ENCODE peak calls at places on chromosomes 4 and X, in seven cellular contexts. T, U, A, V, C, M and K are unnamed samples. For H3K4me1, the result is how much of the 10 kb centered on the place peaks cover.

GRCh38 chr4:142373610-142374009 is 472.5 kb downstream of the INPP4B start:
- DNase-seq in T (no peak), U (no peak), A (no peak), V (no peak), C (no peak), M (no peak), K (no peak)

GRCh38 chr4:67581913-67582312 is 23.4 kb downstream of the STAP1 start:
- DNase-seq in T (no peak), U (no peak), A (no peak), V (no peak), C (no peak), M (no peak), K (no peak)

GRCh38 chrX:23392195-23392594 is 57.5 kb downstream of the PTCHD1 start:
- DNase-seq in T (no peak), U (no peak), A (no peak), V (no peak), C (no peak), M (no peak), K (no peak)

GRCh38 chrX:8721536-8721935 is 10.4 kb downstream of the ANOS1 start:
- DNase-seq in T (no peak), U (no peak), A (peak), V (peak), C (no peak), M (no peak), K (no peak)

GRCh38 chr4:105978684-105979296 is 83.5 kb downstream of the NPNT start:
- DNase-seq in T (no peak), U (no peak), A (no peak), V (no peak), C (no peak), M (no peak), K (no peak)

GRCh38 chrX:115324194-115324593 is 34.7 kb downstream of the LUZP4 start:
- DNase-seq in T (no peak), U (no peak), A (no peak), V (no peak), C (no peak), M (no peak), K (no peak)

GRCh38 chrX:18890724-18891560 is 93.0 kb downstream of the PHKA2 start:
- DNase-seq in T (peak), U (no peak), A (no peak), V (no peak), C (no peak), M (no peak), K (no peak)

GRCh38 chr4:184824081-184824775 is 1.5 kb downstream of the ACSL1 start:
- DNase-seq in T (no peak), U (no peak), A (no peak), V (no peak), C (no peak), M (no peak), K (no peak)

GRCh38 chr4:165502919-165503907 is 124.4 kb downstream of the CPE start:
- DNase-seq in T (no peak), U (no peak), A (no peak), V (no peak), C (no peak), M (no peak), K (no peak)

GRCh38 chr4:6848717-6849305 is 60.8 kb upstream of the TBC1D14 start:
- DNase-seq in T (no peak), U (no peak), A (no peak), V (no peak), C (no peak), M (no peak), K (no peak)

GRCh38 chrX:94936722-94937121 is 1262.7 kb downstream of the FAM133A start:
- DNase-seq in T (no peak), U (no peak), A (no peak), V (no peak), C (no peak), M (no peak), K (no peak)

GRCh38 chr4:75142850-75143249 is 209.9 kb downstream of the PARM1 start:
- DNase-seq in T (no peak), U (no peak), A (no peak), V (no peak), C (no peak), M (no peak), K (no peak)

GRCh38 chr4:48012819-48013218 is 3.7 kb downstream of the CNGA1 start:
- DNase-seq in T (no peak), U (no peak), A (no peak), V (no peak), C (no peak), M (no peak), K (no peak)

GRCh38 chrX:44785652-44786051 is 58.2 kb upstream of the DUSP21 start:
- DNase-seq in T (no peak), U (no peak), A (no peak), V (no peak), C (no peak), M (no peak), K (no peak)

GRCh38 chr4:186727149-186727976 is 3.7 kb upstream of the FAT1 start:
- DNase-seq in T (no peak), U (no peak), A (no peak), V (peak), C (no peak), M (no peak), K (no peak)

GRCh38 chr4:56307423-56307822 is 79.9 kb downstream of the AASDH start:
- DNase-seq in T (no peak), U (no peak), A (no peak), V (no peak), C (no peak), M (no peak), K (no peak)

GRCh38 chrX:123464709-123465108 is 268.1 kb downstream of the THOC2 start:
- DNase-seq in T (no peak), U (no peak), A (no peak), V (no peak), C (no peak), M (no peak), K (no peak)

GRCh38 chrX:905828-906566 is 275.4 kb downstream of the SHOX start:
- DNase-seq in T (no peak), U (no peak), A (no peak), V (no peak), C (no peak), M (no peak), K (no peak)

GRCh38 chr4:2799971-2800690 is 7.2 kb downstream of the SH3BP2 start:
- DNase-seq in T (peak), U (peak), A (no peak), V (no peak), C (no peak), M (peak), K (no peak)

GRCh38 chr4:38364383-38364963 is 299.5 kb upstream of the KLF3 start:
- DNase-seq in T (no peak), U (no peak), A (no peak), V (no peak), C (no peak), M (no peak), K (no peak)

GRCh38 chrX:150405006-150405405 is 41.9 kb downstream of the MAMLD1 start:
- DNase-seq in T (no peak), U (no peak), A (no peak), V (no peak), C (no peak), M (no peak), K (no peak)

GRCh38 chrX:340121-340520 is 21.5 kb upstream of the GTPBP6 start:
- DNase-seq in T (no peak), U (peak), A (no peak), V (no peak), C (no peak), M (no peak), K (no peak)

GRCh38 chrX:72131317-72132294 is at the start of gene RTL5:
- DNase-seq in T (peak), U (peak), A (peak), V (peak), C (peak), M (peak), K (no peak)

GRCh38 chr4:87046111-87046510 is 111.3 kb downstream of the AFF1 start:
- DNase-seq in T (no peak), U (no peak), A (no peak), V (no peak), C (no peak), M (no peak), K (no peak)

GRCh38 chr4:78704981-78705757 is 71.0 kb upstream of the BMP2K start:
- DNase-seq in T (no peak), U (no peak), A (no peak), V (no peak), C (no peak), M (no peak), K (no peak)

GRCh38 chr4:83075271-83075670 is 39.3 kb downstream of the PLAC8 start:
- DNase-seq in T (no peak), U (no peak), A (no peak), V (no peak), C (no peak), M (no peak), K (no peak)

GRCh38 chrX:72107320-72107719 is 24.4 kb downstream of the RTL5 start:
- DNase-seq in T (no peak), U (no peak), A (no peak), V (no peak), C (no peak), M (no peak), K (no peak)

GRCh38 chrX:106897259-106897658 is 5.9 kb downstream of the RIPPLY1 start:
- DNase-seq in T (no peak), U (no peak), A (no peak), V (no peak), C (no peak), M (no peak), K (no peak)

GRCh38 chrX:72201836-72202536 is 20.4 kb downstream of the PIN4 start:
- DNase-seq in T (no peak), U (no peak), A (no peak), V (no peak), C (no peak), M (no peak), K (no peak)

GRCh38 chr4:145719752-145720624 is 40.0 kb downstream of the C4orf51 start:
- DNase-seq in T (no peak), U (no peak), A (no peak), V (no peak), C (no peak), M (no peak), K (no peak)

GRCh38 chr4:175369087-175369486 is 443.0 kb downstream of the GPM6A start:
- DNase-seq in T (no peak), U (no peak), A (no peak), V (no peak), C (no peak), M (no peak), K (no peak)

GRCh38 chr4:53456178-53456577 is 78.7 kb downstream of the FIP1L1 start:
- DNase-seq in T (no peak), U (no peak), A (no peak), V (no peak), C (no peak), M (no peak), K (no peak)

GRCh38 chr4:14379148-14379547 is 623.1 kb upstream of the CPEB2 start:
- DNase-seq in T (no peak), U (no peak), A (no peak), V (no peak), C (no peak), M (no peak), K (no peak)

GRCh38 chrX:134626434-134626833 is 31.8 kb downstream of the PLAC1 start:
- DNase-seq in T (no peak), U (no peak), A (no peak), V (no peak), C (no peak), M (no peak), K (no peak)

GRCh38 chr4:176949022-176949421 is 156.3 kb upstream of the VEGFC start:
- DNase-seq in T (no peak), U (no peak), A (no peak), V (no peak), C (no peak), M (peak), K (no peak)

GRCh38 chrX:65677954-65678469 is 10.6 kb downstream of the MSN start:
- DNase-seq in T (no peak), U (peak), A (no peak), V (no peak), C (no peak), M (no peak), K (no peak)

GRCh38 chr4:98581126-98581525 is 77.3 kb downstream of the TSPAN5 start:
- DNase-seq in T (no peak), U (no peak), A (no peak), V (no peak), C (no peak), M (no peak), K (no peak)

DNA sequence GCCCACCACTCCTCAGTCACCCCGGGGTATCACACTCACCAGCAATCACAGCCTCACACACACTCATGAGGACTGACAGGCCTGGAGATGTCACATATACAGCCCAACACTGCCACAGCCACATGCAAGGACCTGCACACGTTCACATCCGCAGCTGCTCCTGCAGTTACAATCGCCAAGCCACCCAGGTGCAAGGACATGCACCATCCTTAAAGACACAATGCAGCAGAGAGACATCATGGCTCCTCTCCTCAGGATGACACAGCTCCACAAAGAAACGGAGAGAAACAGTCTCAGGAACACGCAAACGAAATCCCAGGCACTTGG is 1.1 kb downstream of the PCSK1N start:
- DNase-seq in T (no peak), U (no peak), A (no peak), V (no peak), C (no peak), M (no peak), K (no peak)
- H3K4me3 ChIP-seq in T (no peak), U (no peak), A (peak), V (no peak), C (no peak), M (no peak), K (no peak)

GRCh38 chr4:61202638-61203495 is 2.7 kb downstream of the ADGRL3 start:
- DNase-seq in T (no peak), U (no peak), A (no peak), V (peak), C (no peak), M (no peak), K (no peak)

GRCh38 chr4:61201562-61202099 is 1.5 kb downstream of the ADGRL3 start:
- DNase-seq in T (peak), U (peak), A (no peak), V (peak), C (no peak), M (peak), K (no peak)

GRCh38 chr4:61200991-61201526 is 933 bp downstream of the ADGRL3 start:
- DNase-seq in T (peak), U (no peak), A (no peak), V (peak), C (no peak), M (peak), K (no peak)

GRCh38 chr4:61200195-61200990 is at the start of gene ADGRL3:
- DNase-seq in T (peak), U (peak), A (peak), V (peak), C (no peak), M (peak), K (no peak)

GRCh38 chr4:61202100-61202637 is 2.0 kb downstream of the ADGRL3 start:
- DNase-seq in T (peak), U (peak), A (no peak), V (peak), C (no peak), M (peak), K (no peak)
- H3K4me1 ChIP-seq in T (under half), U (under half), A (under half), V (under half), C (under half), M (under half), K (under half)

GRCh38 chrX:40100537-40101429 is 3.0 kb upstream of the BCOR start:
- DNase-seq in T (no peak), U (no peak), A (no peak), V (no peak), C (no peak), M (no peak), K (no peak)

GRCh38 chrX:40103565-40104323 is 6.0 kb upstream of the BCOR start:
- DNase-seq in T (no peak), U (no peak), A (no peak), V (no peak), C (no peak), M (no peak), K (no peak)

GRCh38 chrX:40104649-40105015 is 6.9 kb upstream of the BCOR start:
- DNase-seq in T (no peak), U (peak), A (no peak), V (peak), C (no peak), M (peak), K (no peak)

GRCh38 chrX:40101430-40101802 is 3.7 kb upstream of the BCOR start:
- DNase-seq in T (no peak), U (no peak), A (no peak), V (no peak), C (no peak), M (no peak), K (no peak)

DNA sequence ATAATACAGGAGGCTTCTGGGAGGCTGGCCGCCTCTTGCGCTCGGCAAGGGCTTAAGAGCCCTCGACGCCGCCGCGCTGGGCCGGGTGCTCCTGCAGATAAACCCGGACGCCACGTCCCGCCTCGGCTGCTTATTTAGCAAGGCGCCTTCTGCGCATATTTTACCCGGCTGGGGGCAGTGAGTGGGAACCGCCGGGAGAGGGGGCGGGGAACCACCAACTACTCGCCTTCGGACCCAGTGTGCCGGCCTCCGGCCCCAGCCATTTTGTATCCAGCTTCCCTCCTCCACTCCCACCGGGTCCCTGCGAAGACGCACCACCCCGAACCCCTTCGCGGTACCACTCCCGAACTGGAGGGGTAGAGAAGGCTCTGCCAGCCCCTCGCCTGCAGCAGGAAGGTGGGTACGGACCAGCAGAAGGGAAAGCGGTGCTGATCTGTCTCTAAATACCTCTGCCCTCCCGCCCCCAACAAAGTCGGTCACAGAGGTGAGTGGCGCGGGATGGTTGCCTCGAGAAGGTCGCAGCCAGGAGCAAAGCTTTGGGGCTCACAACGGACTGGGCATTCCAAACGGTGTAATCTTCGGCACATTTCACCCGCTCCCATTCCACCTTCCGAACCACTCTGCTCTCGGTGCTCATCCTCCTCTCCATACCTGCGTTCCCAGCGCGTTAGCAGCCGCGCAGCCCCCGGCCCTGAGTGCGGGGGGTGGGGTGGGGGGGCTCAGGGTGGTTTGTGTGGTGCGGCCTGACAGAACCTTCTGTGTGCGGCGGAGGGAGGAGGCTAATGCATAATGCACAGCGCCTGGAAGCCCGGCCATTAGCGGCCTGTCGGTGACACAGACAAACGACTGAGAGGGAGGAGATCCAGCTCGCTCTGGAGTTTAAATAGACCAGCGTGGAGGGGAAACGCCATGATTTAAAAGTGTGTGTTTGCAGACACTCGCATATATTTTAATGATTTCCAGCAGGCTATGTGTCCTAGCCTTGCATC is 4.9 kb upstream of the BCOR start:
- DNase-seq in T (no peak), U (no peak), A (no peak), V (peak), C (no peak), M (no peak), K (no peak)
- H3K4me3 ChIP-seq in T (no peak), U (no peak), A (peak), V (peak), C (no peak), M (no peak), K (no peak)

GRCh38 chr4:108144451-108144850 is 24.3 kb downstream of the LEF1 start:
- DNase-seq in T (no peak), U (no peak), A (no peak), V (no peak), C (no peak), M (no peak), K (no peak)
- H3K4me1 ChIP-seq in T (under half), U (under half), A (under half), V (half or more), C (under half), M (under half), K (under half)

GRCh38 chr4:139535228-139535851 is 20.7 kb downstream of the SETD7 start:
- DNase-seq in T (no peak), U (no peak), A (no peak), V (no peak), C (no peak), M (no peak), K (no peak)
- H3K4me3 ChIP-seq in T (no peak), U (no peak), A (no peak), V (no peak), C (no peak), M (no peak), K (no peak)

DNA sequence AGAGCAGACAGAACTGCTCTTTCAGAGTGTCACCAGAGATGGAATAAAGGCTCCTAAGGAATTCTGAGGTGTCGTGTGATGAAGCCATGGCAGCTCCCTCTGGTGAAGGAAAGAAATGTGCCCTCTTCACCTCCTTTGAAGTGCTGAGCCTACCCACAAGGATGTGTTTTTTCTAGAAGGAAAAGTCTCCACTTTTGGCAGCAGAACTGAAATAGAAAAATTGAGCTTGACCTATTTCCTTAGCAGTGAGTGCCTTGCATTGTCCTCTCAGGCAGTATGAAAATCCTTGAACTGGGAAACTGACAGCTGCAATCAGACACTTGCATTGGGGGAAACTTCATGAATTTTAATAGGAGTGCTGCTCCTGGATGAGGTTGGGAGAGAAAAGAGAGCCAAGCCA is 95.2 kb downstream of the DCLK2 start:
- DNase-seq in T (no peak), U (no peak), A (no peak), V (peak), C (no peak), M (no peak), K (no peak)
- H3K4me1 ChIP-seq in T (under half), U (under half), A (under half), V (under half), C (under half), M (under half), K (under half)